ENCODE peak calls at places on chromosomes 16 and 17, in seven cellular contexts. I, U, A, V, N, W and J are unnamed samples.

GRCh38 chr17:83057793-83058477 is 21.5 kb upstream of the METRNL start:
- DNase-seq in I (no peak), U (peak), A (no peak), V (no peak), N (no peak), W (peak), J (no peak)

GRCh38 chr16:3589441-3589921 is 12.3 kb upstream of the NLRC3 start:
- DNase-seq in I (no peak), U (peak), A (no peak), V (no peak), N (no peak), W (no peak), J (no peak)

GRCh38 chr16:24728891-24729242 is 584 bp upstream of the TNRC6A start:
- DNase-seq in I (no peak), U (no peak), A (no peak), V (no peak), N (no peak), W (no peak), J (no peak)

GRCh38 chr17:39529455-39529854 is 68.2 kb downstream of the CDK12 start:
- DNase-seq in I (no peak), U (no peak), A (no peak), V (no peak), N (no peak), W (no peak), J (no peak)

GRCh38 chr17:55056530-55056929 is 88.0 kb downstream of the STXBP4 start:
- DNase-seq in I (no peak), U (no peak), A (no peak), V (no peak), N (no peak), W (no peak), J (no peak)

GRCh38 chr17:14080847-14081251 is 11.5 kb downstream of the COX10 start:
- DNase-seq in I (no peak), U (no peak), A (no peak), V (peak), N (no peak), W (no peak), J (peak)

GRCh38 chr16:75660726-75661302 is 13.2 kb downstream of the TERF2IP start:
- DNase-seq in I (no peak), U (no peak), A (no peak), V (no peak), N (no peak), W (no peak), J (no peak)

GRCh38 chr16:74896389-74897370 is 88.2 kb downstream of the WDR59 start:
- DNase-seq in I (no peak), U (no peak), A (peak), V (no peak), N (no peak), W (no peak), J (peak)

GRCh38 chr16:56195151-56195550 is 3.9 kb downstream of the GNAO1 start:
- DNase-seq in I (no peak), U (no peak), A (no peak), V (no peak), N (no peak), W (no peak), J (no peak)

GRCh38 chr17:56222255-56222654 is 69.0 kb downstream of the ANKFN1 start:
- DNase-seq in I (no peak), U (no peak), A (no peak), V (no peak), N (no peak), W (no peak), J (no peak)

GRCh38 chr17:45228121-45228941 is 6.6 kb downstream of the FMNL1 start:
- DNase-seq in I (no peak), U (no peak), A (no peak), V (no peak), N (no peak), W (no peak), J (no peak)

GRCh38 chr17:57866723-57867122 is 16.9 kb upstream of the MRPS23 start:
- DNase-seq in I (no peak), U (no peak), A (no peak), V (no peak), N (no peak), W (no peak), J (no peak)

GRCh38 chr17:73338050-73338491 is 26.3 kb upstream of the CDC42EP4 start:
- DNase-seq in I (no peak), U (no peak), A (no peak), V (no peak), N (no peak), W (no peak), J (no peak)

GRCh38 chr16:30092373-30093010 is 768 bp upstream of the TBX6 start:
- DNase-seq in I (peak), U (peak), A (no peak), V (peak), N (peak), W (peak), J (no peak)

GRCh38 chr16:9139965-9140364 is 48.5 kb downstream of the HAPSTR1 start:
- DNase-seq in I (no peak), U (peak), A (no peak), V (peak), N (no peak), W (no peak), J (no peak)

GRCh38 chr16:9098377-9099090 is 7.1 kb downstream of the HAPSTR1 start:
- DNase-seq in I (no peak), U (no peak), A (no peak), V (no peak), N (no peak), W (no peak), J (no peak)

GRCh38 chr16:72969146-72969545 is 78.8 kb downstream of the ZFHX3 start:
- DNase-seq in I (no peak), U (no peak), A (no peak), V (no peak), N (no peak), W (no peak), J (no peak)

GRCh38 chr17:5508855-5509254 is 22.5 kb downstream of the MIS12 start:
- DNase-seq in I (no peak), U (no peak), A (no peak), V (no peak), N (no peak), W (no peak), J (peak)

GRCh38 chr16:76228546-76229146 is 48.6 kb upstream of the CNTNAP4 start:
- DNase-seq in I (no peak), U (no peak), A (no peak), V (no peak), N (no peak), W (no peak), J (no peak)

GRCh38 chr16:11142951-11143740 is 112.9 kb downstream of the SOCS1 start:
- DNase-seq in I (no peak), U (peak), A (no peak), V (no peak), N (no peak), W (no peak), J (no peak)

GRCh38 chr17:69669441-69670178 is 255.1 kb downstream of the MAP2K6 start:
- DNase-seq in I (no peak), U (no peak), A (no peak), V (no peak), N (no peak), W (no peak), J (no peak)

GRCh38 chr17:16283705-16284104 is 66.7 kb downstream of the PIGL start:
- DNase-seq in I (no peak), U (no peak), A (no peak), V (no peak), N (no peak), W (no peak), J (peak)

GRCh38 chr17:50364715-50365114 is 8.3 kb downstream of the MRPL27 start:
- DNase-seq in I (no peak), U (peak), A (no peak), V (no peak), N (no peak), W (no peak), J (peak)

GRCh38 chr17:59372138-59372751 is 40.8 kb downstream of the YPEL2 start:
- DNase-seq in I (no peak), U (no peak), A (no peak), V (no peak), N (no peak), W (no peak), J (peak)

GRCh38 chr16:87653234-87653633 is 50.9 kb downstream of the JPH3 start:
- DNase-seq in I (no peak), U (no peak), A (no peak), V (peak), N (no peak), W (no peak), J (no peak)

GRCh38 chr16:86078121-86078600 is 179.2 kb downstream of the IRF8 start:
- DNase-seq in I (no peak), U (peak), A (no peak), V (no peak), N (no peak), W (no peak), J (no peak)

GRCh38 chr17:40022961-40023541 is 7.8 kb downstream of the CSF3 start:
- DNase-seq in I (no peak), U (no peak), A (no peak), V (no peak), N (no peak), W (no peak), J (no peak)

GRCh38 chr17:14205992-14206461 is 30.6 kb downstream of the CDRT15 start:
- DNase-seq in I (peak), U (no peak), A (no peak), V (no peak), N (no peak), W (peak), J (no peak)

GRCh38 chr17:15909481-15909991 is 35.4 kb upstream of the ADORA2B start:
- DNase-seq in I (no peak), U (peak), A (no peak), V (no peak), N (no peak), W (no peak), J (no peak)

GRCh38 chr17:3918372-3919122 is 2.3 kb upstream of the P2RX1 start:
- DNase-seq in I (no peak), U (no peak), A (no peak), V (no peak), N (no peak), W (no peak), J (no peak)

GRCh38 chr16:65176603-65177002 is 54.7 kb upstream of the CDH11 start:
- DNase-seq in I (no peak), U (no peak), A (peak), V (no peak), N (no peak), W (no peak), J (peak)

GRCh38 chr17:76529224-76529642 is 8.3 kb downstream of the CYGB start:
- DNase-seq in I (no peak), U (peak), A (peak), V (no peak), N (no peak), W (no peak), J (peak)

GRCh38 chr17:48322060-48322459 is 108.0 kb downstream of the SKAP1 start:
- DNase-seq in I (no peak), U (no peak), A (no peak), V (no peak), N (no peak), W (no peak), J (peak)

GRCh38 chr17:68771867-68772515 is 170.8 kb upstream of the FAM20A start:
- DNase-seq in I (no peak), U (no peak), A (no peak), V (peak), N (no peak), W (peak), J (peak)

GRCh38 chr16:18800674-18801196 is 614 bp downstream of the ARL6IP1 start:
- DNase-seq in I (no peak), U (no peak), A (no peak), V (peak), N (no peak), W (no peak), J (no peak)

GRCh38 chr16:89629827-89630610 is 16.6 kb downstream of the DPEP1 start:
- DNase-seq in I (no peak), U (no peak), A (no peak), V (no peak), N (no peak), W (no peak), J (no peak)